ENCODE peak calls at places on chromosomes 2 and 18, in ten cellular contexts. G is GM04504; C is transverse colon; Z is A549; I is CD4-positive, CD25-positive, alpha-beta regulatory T cell; V is AG09309; X is fibroblast of lung; Q is breast epithelium; O is iPS DF 6.9; F is amniotic stem cell. H is an unnamed sample.

GRCh38 chr2:2777876-2778275 is 446.8 kb upstream of the MYT1L start:
- DNase-seq in G (no peak), C (no peak), Z (no peak), I (no peak), V (no peak), X (no peak), Q (no peak), O (no peak), F (no peak), H (no peak)

GRCh38 chr2:121244616-121245015 is 40.4 kb downstream of the TFCP2L1 start:
- DNase-seq in G (no peak), C (no peak), Z (no peak), I (no peak), V (no peak), X (no peak), Q (no peak), O (no peak), F (no peak), H (no peak)

GRCh38 chr2:70766357-70767093 is 1.5 kb downstream of the ADD2 start:
- DNase-seq in G (no peak), C (no peak), Z (no peak), I (no peak), V (no peak), X (no peak), Q (no peak), O (no peak), F (no peak), H (no peak)

GRCh38 chr2:167334343-167334742 is 446.1 kb downstream of the XIRP2 start:
- DNase-seq in G (no peak), C (no peak), Z (no peak), I (no peak), V (no peak), X (no peak), Q (no peak), O (no peak), F (no peak), H (no peak)

GRCh38 chr2:26850565-26850964 is 2.6 kb downstream of the DPYSL5 start:
- DNase-seq in G (no peak), C (no peak), Z (peak), I (no peak), V (no peak), X (no peak), Q (no peak), O (no peak), F (no peak), H (no peak)

GRCh38 chr2:101830555-101830954 is 133.0 kb downstream of the MAP4K4 start:
- DNase-seq in G (no peak), C (no peak), Z (no peak), I (no peak), V (no peak), X (peak), Q (no peak), O (no peak), F (peak), H (peak)

GRCh38 chr2:118254117-118254516 is 165.8 kb downstream of the INSIG2 start:
- DNase-seq in G (no peak), C (no peak), Z (no peak), I (no peak), V (no peak), X (no peak), Q (no peak), O (no peak), F (no peak), H (no peak)

GRCh38 chr2:101263377-101263800 is 10.7 kb downstream of the CNOT11 start:
- DNase-seq in G (no peak), C (no peak), Z (no peak), I (no peak), V (no peak), X (no peak), Q (no peak), O (no peak), F (no peak), H (no peak)

GRCh38 chr2:17877811-17878221 is 651 bp upstream of the KCNS3 start:
- DNase-seq in G (no peak), C (peak), Z (no peak), I (no peak), V (no peak), X (peak), Q (no peak), O (no peak), F (no peak), H (peak)

GRCh38 chr2:182081602-182082260 is 96.1 kb downstream of the PPP1R1C start:
- DNase-seq in G (no peak), C (no peak), Z (no peak), I (no peak), V (no peak), X (no peak), Q (no peak), O (no peak), F (no peak), H (no peak)

GRCh38 chr2:31429759-31430438 is 15.4 kb upstream of the XDH start:
- DNase-seq in G (no peak), C (peak), Z (peak), I (no peak), V (no peak), X (peak), Q (peak), O (no peak), F (no peak), H (peak)

GRCh38 chr2:172328103-172328835 is 99.1 kb upstream of the ITGA6 start:
- DNase-seq in G (peak), C (no peak), Z (no peak), I (no peak), V (peak), X (peak), Q (no peak), O (no peak), F (no peak), H (no peak)

GRCh38 chr2:44333994-44334393 is 27.3 kb downstream of the PREPL start:
- DNase-seq in G (no peak), C (no peak), Z (no peak), I (no peak), V (no peak), X (no peak), Q (no peak), O (no peak), F (no peak), H (peak)

GRCh38 chr18:38115201-38115600 is 549.6 kb upstream of the CELF4 start:
- DNase-seq in G (no peak), C (no peak), Z (no peak), I (no peak), V (no peak), X (no peak), Q (no peak), O (no peak), F (no peak), H (no peak)

GRCh38 chr2:127220102-127220806 is at the start of gene CYP27C1:
- DNase-seq in G (no peak), C (no peak), Z (no peak), I (no peak), V (no peak), X (peak), Q (no peak), O (no peak), F (peak), H (peak)

GRCh38 chr2:187429989-187430388 is 18.1 kb downstream of the CALCRL start:
- DNase-seq in G (peak), C (no peak), Z (no peak), I (no peak), V (no peak), X (peak), Q (no peak), O (no peak), F (peak), H (peak)

GRCh38 chr18:55158570-55158969 is 199.3 kb upstream of the CCDC68 start:
- DNase-seq in G (no peak), C (no peak), Z (no peak), I (no peak), V (no peak), X (no peak), Q (no peak), O (no peak), F (no peak), H (no peak)

GRCh38 chr2:158457826-158458616 is 1.3 kb downstream of the PKP4 start:
- DNase-seq in G (peak), C (peak), Z (peak), I (peak), V (no peak), X (peak), Q (peak), O (peak), F (peak), H (peak)

GRCh38 chr2:241892299-241893137 is 23.0 kb downstream of the RTP5 start:
- DNase-seq in G (no peak), C (no peak), Z (no peak), I (no peak), V (no peak), X (peak), Q (no peak), O (no peak), F (no peak), H (peak)

GRCh38 chr2:79947751-79948150 is 356.8 kb downstream of the LRRTM1 start:
- DNase-seq in G (no peak), C (no peak), Z (no peak), I (no peak), V (no peak), X (no peak), Q (no peak), O (no peak), F (no peak), H (no peak)

GRCh38 chr2:199778655-199779054 is 72.3 kb downstream of the FTCDNL1 start:
- DNase-seq in G (peak), C (no peak), Z (no peak), I (no peak), V (peak), X (no peak), Q (no peak), O (no peak), F (no peak), H (no peak)

GRCh38 chr18:11121426-11121825 is 27.9 kb downstream of the PIEZO2 start:
- DNase-seq in G (no peak), C (no peak), Z (peak), I (no peak), V (no peak), X (peak), Q (no peak), O (no peak), F (peak), H (peak)

GRCh38 chr2:20592106-20593071 is 58.5 kb downstream of the HS1BP3 start:
- DNase-seq in G (no peak), C (peak), Z (no peak), I (no peak), V (no peak), X (no peak), Q (no peak), O (no peak), F (no peak), H (no peak)

GRCh38 chr18:62586148-62586774 is 63.4 kb downstream of the ZCCHC2 start:
- DNase-seq in G (peak), C (peak), Z (peak), I (peak), V (peak), X (peak), Q (peak), O (peak), F (peak), H (peak)

GRCh38 chr2:82641781-82642180 is 1817.3 kb downstream of the SUCLG1 start:
- DNase-seq in G (no peak), C (no peak), Z (no peak), I (no peak), V (no peak), X (peak), Q (no peak), O (no peak), F (no peak), H (peak)

GRCh38 chr18:75226301-75226955 is 15.8 kb downstream of the TSHZ1 start:
- DNase-seq in G (no peak), C (no peak), Z (no peak), I (no peak), V (no peak), X (peak), Q (no peak), O (no peak), F (no peak), H (peak)

GRCh38 chr2:120226296-120226695 is 3.1 kb upstream of the TMEM185B start:
- DNase-seq in G (no peak), C (peak), Z (no peak), I (no peak), V (no peak), X (no peak), Q (no peak), O (no peak), F (no peak), H (no peak)

GRCh38 chr18:58522157-58522556 is 106.7 kb downstream of the ALPK2 start:
- DNase-seq in G (no peak), C (no peak), Z (peak), I (no peak), V (no peak), X (peak), Q (no peak), O (no peak), F (no peak), H (no peak)

GRCh38 chr2:100244881-100245605 is 77.3 kb downstream of the LONRF2 start:
- DNase-seq in G (no peak), C (no peak), Z (no peak), I (no peak), V (no peak), X (peak), Q (no peak), O (no peak), F (no peak), H (no peak)

GRCh38 chr2:54724560-54725342 is 1.3 kb downstream of the EML6 start:
- DNase-seq in G (no peak), C (peak), Z (no peak), I (peak), V (no peak), X (peak), Q (no peak), O (no peak), F (no peak), H (no peak)